ENCODE peak calls at places on chromosomes 12 and 14, in nine cellular contexts. I, N, O, R, B, F, J, M and K are unnamed samples. For H3K4me1 and H3K9me3, the result is how much of the 10 kb centered on the place peaks cover.

GRCh38 chr12:59357811-59358210 is 238.0 kb upstream of the SLC16A7 start:
- DNase-seq in M (no peak), F (no peak), O (no peak), I (no peak), R (no peak), B (no peak), J (no peak), N (no peak), K (no peak)

GRCh38 chr14:64501326-64502171 is 2.1 kb downstream of the ZBTB25 start:
- DNase-seq in I (no peak), F (no peak), R (peak), J (peak), O (peak), B (peak), N (peak), M (peak), K (peak)

GRCh38 chr14:35044939-35045797 is 904 bp upstream of the FAM177A1 start:
- DNase-seq in B (no peak), M (no peak), R (no peak), O (no peak), F (no peak), J (no peak), N (no peak), I (no peak), K (no peak)

GRCh38 chr12:51678086-51678724 is 87.2 kb downstream of the SCN8A start:
- DNase-seq in N (peak), B (peak), M (no peak), O (peak), J (peak), F (no peak), R (no peak), I (no peak), K (no peak)

GRCh38 chr14:49853572-49854375 is 1.2 kb upstream of the NEMF start:
- DNase-seq in N (peak), I (peak), F (peak), M (peak), O (peak), R (no peak), B (peak), J (peak), K (peak)

GRCh38 chr12:39846971-39847661 is 227.5 kb upstream of the ABCD2 start:
- DNase-seq in I (no peak), O (no peak), B (no peak), R (no peak), M (no peak), F (no peak), N (no peak), J (no peak), K (no peak)

GRCh38 chr14:59337151-59337611 is 128.0 kb downstream of the GPR135 start:
- DNase-seq in O (peak), M (peak), B (peak), I (peak), N (no peak), R (peak), J (no peak), F (no peak), K (peak)

GRCh38 chr12:26054383-26054782 is 70.5 kb downstream of the BHLHE41 start:
- DNase-seq in B (no peak), O (no peak), F (no peak), R (no peak), J (no peak), M (no peak), N (no peak), I (no peak), K (no peak)

GRCh38 chr14:105888784-105889665 is 362.6 kb downstream of the TMEM121 start:
- DNase-seq in B (peak), F (no peak), J (no peak), O (no peak), M (peak), R (peak), N (no peak), I (peak), K (peak)

GRCh38 chr12:76290963-76291859 is 57.0 kb downstream of the BBS10 start:
- DNase-seq in R (no peak), O (no peak), J (no peak), B (no peak), N (no peak), F (no peak), I (no peak), M (no peak), K (no peak)

GRCh38 chr14:92503756-92504491 is 9.7 kb upstream of the RIN3 start:
- DNase-seq in O (peak), M (no peak), B (no peak), F (no peak), N (no peak), R (no peak), J (no peak), I (no peak), K (no peak)

GRCh38 chr12:49616533-49617219 is 6.7 kb upstream of the PRPF40B start:
- DNase-seq in F (no peak), O (peak), N (no peak), R (no peak), B (no peak), M (no peak), J (no peak), I (no peak), K (no peak)

GRCh38 chr12:82596484-82596883 is 90.2 kb upstream of the TMTC2 start:
- DNase-seq in N (no peak), R (no peak), M (no peak), O (no peak), F (no peak), I (no peak), B (no peak), J (no peak), K (no peak)

GRCh38 chr14:23182372-23183014 is 967 bp downstream of the SLC7A8 start:
- DNase-seq in M (no peak), O (no peak), B (peak), R (no peak), I (peak), F (no peak), N (peak), J (peak), K (peak)

GRCh38 chr14:81533212-81533535 is 479 bp downstream of the SEL1L start:
- DNase-seq in I (no peak), O (no peak), N (no peak), B (no peak), J (no peak), M (no peak), F (no peak), R (no peak), K (no peak)

GRCh38 chr12:65634061-65634460 is 190.2 kb upstream of the HMGA2 start:
- DNase-seq in B (no peak), M (no peak), I (no peak), F (no peak), J (no peak), O (no peak), R (no peak), N (no peak), K (no peak)
- H3K4me1 ChIP-seq in B (under half), M (under half), I (under half), F (under half), J (under half), O (under half), R (under half), N (under half), K (under half)

GRCh38 chr12:12029653-12030052 is 41.1 kb upstream of the BCL2L14 start:
- DNase-seq in N (no peak), O (no peak), I (no peak), R (no peak), J (no peak), B (no peak), F (no peak), M (no peak), K (no peak)

GRCh38 chr12:12032771-12033588 is 37.8 kb upstream of the BCL2L14 start:
- DNase-seq in N (peak), R (peak), M (peak), F (no peak), I (peak), B (peak), O (peak), J (peak), K (peak)

GRCh38 chr12:12033589-12034223 is 37.0 kb upstream of the BCL2L14 start:
- DNase-seq in J (no peak), I (no peak), M (no peak), B (no peak), F (no peak), N (no peak), O (no peak), R (no peak), K (no peak)

GRCh38 chr12:12034344-12034743 is 36.4 kb upstream of the BCL2L14 start:
- DNase-seq in N (no peak), R (no peak), B (no peak), F (no peak), I (no peak), J (no peak), O (no peak), M (no peak), K (no peak)

DNA sequence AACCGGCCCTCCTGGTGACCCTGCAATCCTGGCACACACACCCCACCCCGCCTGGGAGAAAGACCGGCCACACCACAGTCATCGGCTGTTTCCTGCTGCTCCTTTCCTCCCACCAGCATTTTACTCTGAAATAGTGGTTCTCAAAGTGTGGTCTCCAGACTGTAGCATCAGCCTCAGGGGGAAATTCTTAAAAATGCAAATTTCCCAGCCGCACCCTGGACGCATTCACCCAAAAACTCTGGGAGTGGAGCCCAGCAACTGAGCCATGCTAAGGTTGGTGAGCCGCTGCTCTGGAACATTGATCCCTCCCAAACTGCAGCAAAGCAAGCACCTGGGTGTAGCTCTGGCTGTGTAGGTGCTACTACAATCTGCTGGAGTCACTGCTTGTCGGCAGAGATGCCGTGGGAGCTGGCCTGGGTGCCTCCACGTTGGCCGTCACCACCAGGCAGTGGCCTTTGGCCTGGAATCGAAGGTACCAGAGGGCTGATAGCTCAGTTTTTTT is 38.4 kb upstream of the BCL2L14 start:
- DNase-seq in O (no peak), B (peak), M (no peak), R (no peak), J (no peak), I (no peak), N (no peak), F (no peak), K (no peak)
- H3K4me3 ChIP-seq in O (peak), B (peak), M (no peak), R (no peak), J (no peak), I (no peak), N (no peak), F (peak), K (no peak)

GRCh38 chr12:38157933-38158401 is 158.6 kb upstream of the ALG10B start:
- DNase-seq in B (no peak), I (peak), R (no peak), N (no peak), M (no peak), J (no peak), O (no peak), F (no peak), K (no peak)

GRCh38 chr12:38160318-38161122 is 156.1 kb upstream of the ALG10B start:
- DNase-seq in B (no peak), M (no peak), N (no peak), I (peak), O (no peak), F (no peak), R (no peak), J (no peak), K (no peak)

GRCh38 chr12:38159591-38160317 is 156.8 kb upstream of the ALG10B start:
- DNase-seq in I (peak), J (no peak), M (no peak), F (no peak), B (no peak), O (no peak), R (no peak), N (no peak), K (no peak)

GRCh38 chr12:38158428-38159091 is 158.0 kb upstream of the ALG10B start:
- DNase-seq in M (no peak), J (no peak), O (no peak), B (no peak), R (no peak), I (no peak), F (no peak), N (no peak), K (no peak)

GRCh38 chr12:38159092-38159551 is 157.5 kb upstream of the ALG10B start:
- DNase-seq in N (no peak), B (no peak), O (no peak), F (no peak), J (no peak), R (no peak), I (peak), M (no peak), K (no peak)
- H3K9me3 ChIP-seq in N (under half), B (under half), O (under half), F (under half), J (under half), R (under half), I (under half), M (under half), K (under half)

GRCh38 chr14:91394105-91395081 is 23.2 kb downstream of the CCDC88C start:
- DNase-seq in B (no peak), J (no peak), F (no peak), I (no peak), R (no peak), M (no peak), O (no peak), N (no peak), K (no peak)
- H3K4me1 ChIP-seq in B (half or more), J (under half), F (under half), I (under half), R (under half), M (under half), O (under half), N (under half), K (under half)

DNA sequence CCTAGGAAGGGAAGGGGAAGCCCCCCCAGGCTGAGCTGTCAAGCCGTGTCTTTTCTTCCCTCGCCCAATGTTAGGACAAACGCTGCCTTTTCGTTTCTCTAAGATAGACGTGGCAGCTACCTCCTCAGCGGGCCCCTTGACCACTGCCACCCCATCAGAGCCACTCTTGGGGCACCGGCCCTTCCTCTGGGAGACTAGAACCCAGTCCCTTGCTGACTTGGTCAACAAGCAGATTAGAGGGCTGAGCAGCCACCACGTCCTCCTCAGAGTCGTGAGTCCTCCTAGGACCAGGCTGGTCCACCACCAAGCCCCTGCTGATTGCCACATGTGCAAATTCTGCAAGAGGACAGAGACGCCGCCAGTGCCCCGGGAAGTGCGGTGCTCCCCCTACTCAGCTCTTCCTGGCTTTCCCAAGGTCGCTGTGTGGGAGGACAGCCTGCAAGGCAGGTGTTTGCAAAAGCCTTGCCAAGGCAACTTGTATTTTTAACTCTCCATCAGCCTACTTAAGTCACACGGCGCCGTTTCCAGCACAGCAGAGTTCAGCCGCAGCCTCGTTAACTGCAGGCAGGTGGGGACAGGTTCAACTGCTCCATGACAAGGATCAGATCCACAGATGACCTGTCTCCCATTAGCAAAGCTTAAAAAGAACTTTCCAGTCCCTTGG is 65.7 kb downstream of the TESC start:
- DNase-seq in R (no peak), M (no peak), F (no peak), N (no peak), J (peak), O (no peak), B (no peak), I (peak), K (peak)
- H3K4me3 ChIP-seq in R (no peak), M (no peak), F (no peak), N (no peak), J (no peak), O (no peak), B (no peak), I (no peak), K (no peak)

DNA sequence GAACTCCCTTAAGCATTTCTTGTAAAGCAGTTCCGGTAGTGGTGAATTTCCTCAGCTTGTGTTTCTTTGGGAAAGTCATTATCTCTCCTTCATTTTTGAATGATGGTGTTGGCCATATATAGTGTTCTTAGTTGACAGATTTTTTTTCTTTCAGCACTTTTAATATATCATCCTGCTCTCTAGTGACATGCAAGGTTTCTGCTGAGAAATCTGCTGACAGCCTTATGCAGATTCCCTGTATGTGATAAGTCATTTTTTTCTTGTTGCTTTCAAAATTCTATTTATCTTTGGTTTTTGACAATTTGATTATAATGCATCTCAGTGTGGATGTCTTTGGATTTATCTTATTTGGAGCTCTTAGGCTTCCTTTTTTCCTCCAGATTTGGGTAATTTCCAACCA is 135.7 kb downstream of the PTPRO start:
- DNase-seq in J (no peak), O (no peak), B (no peak), M (no peak), I (no peak), N (no peak), F (no peak), R (no peak), K (no peak)
- H3K9me3 ChIP-seq in J (under half), O (under half), B (under half), M (under half), I (under half), N (under half), F (under half), R (under half), K (under half)